ENCODE peak calls at places on chromosomes 2 and 18, in ten cellular contexts. R is NCI-H774; K is kidney epithelial cell; I is brain microvascular endothelial cell; S is right atrium auricular region; A is cardiac fibroblast; N is NCI-H446 treated with DMSO at 0.1 percent for 48 hours; D is T-helper 17 cell; L is activated CD8-positive, alpha-beta T cell treated with anti-CD3 and anti-CD28 coated beads for 36 hours; M is HFF-Myc. X is an unnamed sample.

GRCh38 chr2:130393318-130393910 is 37.6 kb downstream of the PTPN18 start:
- DNase-seq in N (no peak), S (no peak), I (no peak), K (no peak), L (no peak), D (no peak), A (no peak), M (no peak), R (no peak), X (no peak)

GRCh38 chr2:97011977-97012569 is 25.7 kb upstream of the FAM178B start:
- DNase-seq in N (peak), M (peak), A (peak), S (no peak), L (peak), I (peak), K (peak), R (peak), D (no peak), X (peak)

GRCh38 chr18:3623769-3624545 is 174.0 kb downstream of the TGIF1 start:
- DNase-seq in L (peak), S (peak), K (peak), D (no peak), I (peak), R (no peak), A (peak), N (no peak), M (peak), X (no peak)

GRCh38 chr2:11534078-11534745 is 367 bp downstream of the GREB1 start:
- DNase-seq in K (no peak), M (no peak), A (no peak), D (no peak), S (no peak), R (no peak), L (no peak), N (no peak), I (no peak), X (no peak)

GRCh38 chr2:4763009-4763408 is 929.2 kb upstream of the SOX11 start:
- DNase-seq in S (no peak), L (peak), R (peak), D (no peak), N (no peak), K (no peak), M (no peak), A (no peak), I (peak), X (peak)

GRCh38 chr18:712401-713134 is at the start of gene ENOSF1:
- DNase-seq in L (peak), I (peak), D (peak), S (peak), A (peak), K (no peak), M (no peak), R (peak), N (peak), X (peak)

GRCh38 chr2:191280304-191280703 is 35.1 kb downstream of the MYO1B start:
- DNase-seq in A (no peak), S (no peak), K (no peak), M (no peak), L (no peak), D (no peak), N (no peak), R (no peak), I (no peak), X (no peak)

GRCh38 chr2:151918308-151918707 is 90.1 kb upstream of the ARL5A start:
- DNase-seq in I (no peak), K (no peak), S (no peak), D (no peak), N (no peak), M (no peak), A (no peak), L (no peak), R (no peak), X (no peak)

GRCh38 chr2:156320491-156320896 is 12.0 kb downstream of the NR4A2 start:
- DNase-seq in D (no peak), N (no peak), L (no peak), R (no peak), I (no peak), A (no peak), K (no peak), S (no peak), M (no peak), X (no peak)

GRCh38 chr2:60882971-60883753 is 1.8 kb downstream of the REL start:
- DNase-seq in N (no peak), D (no peak), I (peak), R (no peak), L (peak), K (no peak), M (no peak), A (peak), S (no peak), X (no peak)

GRCh38 chr2:219533930-219534661 is 9.5 kb downstream of the CHPF start:
- DNase-seq in M (no peak), A (no peak), N (no peak), D (no peak), I (no peak), K (no peak), L (no peak), R (no peak), S (no peak), X (no peak)

GRCh38 chr2:200039847-200040246 is 84.5 kb downstream of the MAIP1 start:
- DNase-seq in K (no peak), S (no peak), A (peak), L (no peak), N (no peak), I (peak), D (no peak), R (no peak), M (peak), X (no peak)

GRCh38 chr18:13268746-13269285 is 50.3 kb downstream of the LDLRAD4 start:
- DNase-seq in K (no peak), I (no peak), A (no peak), M (no peak), R (no peak), L (no peak), D (no peak), S (no peak), N (no peak), X (no peak)

GRCh38 chr2:227813229-227813561 is 447 bp upstream of the CCL20 start:
- DNase-seq in I (no peak), M (no peak), D (no peak), A (no peak), S (no peak), L (no peak), N (no peak), K (no peak), R (no peak), X (no peak)

GRCh38 chr2:149800624-149801220 is 213.1 kb upstream of the MMADHC start:
- DNase-seq in I (no peak), A (no peak), M (no peak), S (no peak), R (no peak), D (no peak), N (no peak), L (no peak), K (no peak), X (no peak)

GRCh38 chr2:100321181-100321880 is 970 bp downstream of the LONRF2 start:
- DNase-seq in K (no peak), S (no peak), R (no peak), I (peak), L (peak), A (peak), N (no peak), M (no peak), D (no peak), X (peak)

X was measured in Jurkat, Clone E6-1.